ENCODE peak calls at places on chromosomes 12 and 14, in five cellular contexts. R is AG10803, M is fibroblast of mammary gland, H is colonic mucosa, U is heart left ventricle. Y is an unnamed sample.

GRCh38 chr14:103880986-103881926 is 33.9 kb upstream of the PPP1R13B start:
- DNase-seq in R (no peak), M (no peak), H (no peak), U (peak), Y (no peak)

GRCh38 chr14:86533834-86534233 is 1003.9 kb downstream of the FLRT2 start:
- DNase-seq in R (no peak), M (no peak), H (no peak), U (no peak), Y (no peak)

GRCh38 chr12:103401421-103401820 is 94.3 kb downstream of the C12orf42 start:
- DNase-seq in R (no peak), M (no peak), H (no peak), U (no peak), Y (peak)

GRCh38 chr12:98516184-98516873 is 939 bp downstream of the TMPO start:
- DNase-seq in R (peak), M (peak), H (peak), U (peak), Y (peak)

GRCh38 chr12:12534134-12534866 is 28.4 kb downstream of the DUSP16 start:
- DNase-seq in R (no peak), M (no peak), H (no peak), U (no peak), Y (no peak)

GRCh38 chr12:32272465-32272864 is 126.9 kb upstream of the FGD4 start:
- DNase-seq in R (no peak), M (no peak), H (no peak), U (no peak), Y (no peak)

GRCh38 chr12:56778756-56779155 is 15.6 kb downstream of the HSD17B6 start:
- DNase-seq in R (no peak), M (no peak), H (no peak), U (no peak), Y (no peak)

GRCh38 chr12:64491718-64492117 is 39.8 kb downstream of the TBK1 start:
- DNase-seq in R (no peak), M (no peak), H (no peak), U (no peak), Y (no peak)

GRCh38 chr12:26614217-26614616 is 218.8 kb downstream of the ITPR2 start:
- DNase-seq in R (peak), M (peak), H (peak), U (peak), Y (peak)

GRCh38 chr12:57726151-57726883 is 12.2 kb downstream of the AGAP2 start:
- DNase-seq in R (peak), M (peak), H (peak), U (peak), Y (peak)

GRCh38 chr14:99224948-99225347 is 47.0 kb downstream of the BCL11B start:
- DNase-seq in R (no peak), M (no peak), H (no peak), U (no peak), Y (no peak)
- H3K4me3 ChIP-seq in R (no peak), M (no peak), H (no peak), U (no peak), Y (no peak)

DNA sequence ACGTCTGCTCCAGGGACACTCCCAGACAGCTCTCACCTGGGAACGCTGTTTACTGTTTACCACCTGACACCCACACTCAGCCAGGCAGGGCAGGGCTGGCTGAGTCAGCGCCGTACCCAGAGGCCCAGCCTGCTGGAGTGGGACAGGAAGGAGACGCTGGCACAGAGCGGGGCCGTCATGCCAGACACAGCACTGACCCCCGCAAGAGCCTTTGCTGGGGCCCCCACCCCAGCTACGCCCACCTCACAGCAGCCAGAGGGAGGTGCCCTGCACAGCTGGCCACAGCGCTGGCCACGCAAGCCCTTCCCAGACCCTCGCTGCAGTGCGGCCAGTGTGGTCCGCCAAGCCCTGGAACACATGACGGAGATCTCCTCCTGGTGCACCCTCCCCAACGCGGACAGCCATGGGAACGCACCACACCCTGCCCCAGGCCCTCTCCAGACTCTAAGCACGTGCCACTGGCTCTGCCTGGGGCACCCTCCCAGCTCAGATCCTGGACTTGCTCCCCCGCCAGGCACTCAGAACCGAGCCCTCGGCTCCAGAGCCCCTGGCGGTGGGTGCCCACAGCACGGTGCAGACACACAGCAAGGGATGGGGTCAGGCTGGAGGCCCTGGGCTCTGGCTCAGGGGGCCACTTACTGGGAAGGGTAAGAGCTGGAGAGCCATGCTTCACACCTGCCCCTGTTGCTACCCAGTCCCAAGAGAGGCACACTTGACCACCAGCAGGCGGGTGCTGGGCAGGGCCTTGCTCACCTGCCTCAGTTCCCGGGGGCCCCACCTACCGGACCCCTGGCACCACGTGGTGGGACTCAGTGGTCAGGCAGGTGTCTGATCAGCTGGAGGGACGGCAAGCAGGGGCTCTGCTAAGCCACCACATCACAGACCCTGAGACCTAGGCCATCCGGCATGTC is 5.6 kb downstream of the AHNAK2 start:
- DNase-seq in R (peak), M (peak), H (peak), U (no peak), Y (peak)
- TF ChIP-seq CTCF in R (peak), M (no peak), H (no peak), U (no peak), Y (peak)

GRCh38 chr14:69882086-69882864 is 3.1 kb downstream of the SMOC1 start:
- DNase-seq in R (no peak), M (no peak), H (no peak), U (no peak), Y (no peak)

GRCh38 chr14:69880051-69880487 is 853 bp downstream of the SMOC1 start:
- DNase-seq in R (no peak), M (peak), H (no peak), U (no peak), Y (peak)

GRCh38 chr14:69879175-69880047 is at the start of gene SMOC1:
- DNase-seq in R (no peak), M (peak), H (peak), U (peak), Y (peak)

GRCh38 chr14:69882915-69883314 is 3.7 kb downstream of the SMOC1 start:
- DNase-seq in R (no peak), M (no peak), H (no peak), U (no peak), Y (no peak)

GRCh38 chr14:69880851-69881250 is 1.6 kb downstream of the SMOC1 start:
- DNase-seq in R (no peak), M (no peak), H (no peak), U (no peak), Y (no peak)
- H3K4me3 ChIP-seq in R (no peak), M (peak), H (no peak), U (no peak), Y (no peak)

GRCh38 chr12:53939141-53940108 is 794 bp downstream of the HOXC13 start:
- DNase-seq in R (peak), M (peak), H (no peak), U (no peak), Y (peak)
- TF ChIP-seq CTCF in R (no peak), M (no peak), H (no peak), U (no peak), Y (no peak)

GRCh38 chr12:22163594-22163993 is 117.6 kb downstream of the CMAS start:
- DNase-seq in R (no peak), M (no peak), H (no peak), U (no peak), Y (no peak)
- H3K4me3 ChIP-seq in R (no peak), M (no peak), H (no peak), U (no peak), Y (no peak)

GRCh38 chr14:100767003-100767787 is 40.5 kb downstream of the DLK1 start:
- DNase-seq in R (no peak), M (no peak), H (no peak), U (no peak), Y (no peak)
- TF ChIP-seq CTCF in R (no peak), M (no peak), H (no peak), U (no peak), Y (no peak)

GRCh38 chr14:60095781-60096450 is 4.2 kb downstream of the PCNX4 start:
- DNase-seq in R (peak), M (peak), H (no peak), U (no peak), Y (peak)
- H3K4me3 ChIP-seq in R (no peak), M (no peak), H (no peak), U (no peak), Y (no peak)

DNA sequence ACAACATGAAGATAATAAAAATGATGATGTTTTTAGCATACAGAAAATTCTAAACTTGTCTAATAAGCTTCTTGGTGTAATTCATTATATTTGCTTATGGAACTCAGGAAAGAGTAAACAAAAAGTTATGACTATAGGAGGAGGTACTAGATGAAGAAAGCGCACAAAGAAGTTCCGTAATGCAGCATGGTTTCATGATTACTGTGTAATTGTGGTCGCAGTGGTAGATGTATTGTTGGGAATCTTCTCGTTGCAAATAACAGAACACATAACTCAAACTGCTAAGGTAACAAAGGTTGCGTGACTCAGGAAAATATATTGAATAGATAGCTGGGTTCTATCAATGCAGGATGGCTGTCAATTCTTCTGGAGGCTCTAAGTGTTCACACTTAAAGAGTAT is 283.2 kb upstream of the ATP2B1 start:
- DNase-seq in R (no peak), M (no peak), H (no peak), U (no peak), Y (no peak)
- TF ChIP-seq CTCF in R (no peak), M (no peak), H (no peak), U (no peak), Y (no peak)